ENCODE peak calls at places on chromosomes 12 and 14, in ten cellular contexts. B is RWPE2, Z is AG04450, J is ascending aorta, U is astrocyte of the cerebellum, V is pancreas, O is mammary epithelial cell, S is IMR-90, E is mesothelial cell of epicardium, H is progenitor cell of endocrine pancreas. X is an unnamed sample.

GRCh38 chr12:10584415-10584814 is 29.0 kb downstream of the MAGOHB start:
- DNase-seq in B (no peak), Z (no peak), J (no peak), U (no peak), V (no peak), O (no peak), S (peak; percentile 27), E (no peak), H (no peak), X (no peak)

GRCh38 chr12:13981296-13981962 is at the start of gene GRIN2B:
- DNase-seq in B (no peak), Z (no peak), J (no peak), U (no peak), V (no peak), O (no peak), S (no peak), E (no peak), H (no peak), X (no peak)

GRCh38 chr12:1932264-1932777 is 13.9 kb upstream of the CACNA2D4 start:
- DNase-seq in B (no peak), Z (no peak), J (peak; percentile 83), U (peak; percentile 81), V (no peak), O (no peak), S (no peak), E (no peak), H (no peak), X (no peak)

GRCh38 chr14:31937730-31938346 is 139.3 kb upstream of the ARHGAP5 start:
- DNase-seq in B (peak; percentile 84), Z (no peak), J (peak; percentile 73), U (no peak), V (no peak), O (peak; percentile 99), S (peak; percentile 86), E (no peak), H (no peak), X (no peak)

GRCh38 chr12:123799227-123799626 is 37.1 kb downstream of the DNAH10 start:
- DNase-seq in B (no peak), Z (no peak), J (no peak), U (no peak), V (no peak), O (no peak), S (no peak), E (no peak), H (no peak), X (no peak)

GRCh38 chr12:54439521-54440255 is 20.6 kb upstream of the ITGA5 start:
- DNase-seq in B (no peak), Z (peak; percentile 60), J (no peak), U (peak; percentile 68), V (no peak), O (peak; percentile 59), S (peak; percentile 86), E (no peak), H (no peak), X (no peak)

GRCh38 chr12:60415361-60415760 is 819.5 kb downstream of the SLC16A7 start:
- DNase-seq in B (no peak), Z (no peak), J (no peak), U (no peak), V (no peak), O (no peak), S (peak; percentile 74), E (no peak), H (no peak), X (no peak)

GRCh38 chr12:630656-631632 is 32.3 kb downstream of the NINJ2 start:
- DNase-seq in B (no peak), Z (no peak), J (peak; percentile 83), U (no peak), V (no peak), O (no peak), S (no peak), E (no peak), H (no peak), X (peak; percentile 41)

GRCh38 chr14:102351023-102351422 is 11.7 kb downstream of the CINP start:
- DNase-seq in B (no peak), Z (no peak), J (no peak), U (no peak), V (no peak), O (no peak), S (no peak), E (no peak), H (no peak), X (no peak)

GRCh38 chr12:98373982-98374381 is 141.4 kb upstream of the TMPO start:
- DNase-seq in B (no peak), Z (no peak), J (no peak), U (no peak), V (no peak), O (no peak), S (no peak), E (no peak), H (no peak), X (no peak)

GRCh38 chr14:92514844-92515509 is 1.4 kb downstream of the RIN3 start:
- DNase-seq in B (no peak), Z (no peak), J (no peak), U (no peak), V (no peak), O (no peak), S (no peak), E (no peak), H (no peak), X (no peak)

GRCh38 chr14:102066041-102066451 is 20.8 kb downstream of the HSP90AA1 start:
- DNase-seq in B (no peak), Z (no peak), J (no peak), U (no peak), V (no peak), O (no peak), S (no peak), E (no peak), H (no peak), X (no peak)

GRCh38 chr14:73521229-73521628 is 15.7 kb upstream of the ACOT1 start:
- DNase-seq in B (no peak), Z (no peak), J (no peak), U (no peak), V (no peak), O (no peak), S (no peak), E (no peak), H (no peak), X (no peak)

GRCh38 chr14:73524493-73524892 is 12.4 kb upstream of the ACOT1 start:
- DNase-seq in B (no peak), Z (no peak), J (no peak), U (no peak), V (no peak), O (no peak), S (no peak), E (no peak), H (no peak), X (no peak)

GRCh38 chr14:73526036-73526984 is 10.6 kb upstream of the ACOT1 start:
- DNase-seq in B (no peak), Z (no peak), J (no peak), U (no peak), V (peak; percentile 86), O (peak; percentile 57), S (peak; percentile 55), E (no peak), H (no peak), X (no peak)
- TF ChIP-seq CTCF in B (no peak), Z (no peak), J (no peak), U (no peak), V (no peak), O (no peak), S (no peak), E (no peak), H (no peak), X (no peak)

DNA sequence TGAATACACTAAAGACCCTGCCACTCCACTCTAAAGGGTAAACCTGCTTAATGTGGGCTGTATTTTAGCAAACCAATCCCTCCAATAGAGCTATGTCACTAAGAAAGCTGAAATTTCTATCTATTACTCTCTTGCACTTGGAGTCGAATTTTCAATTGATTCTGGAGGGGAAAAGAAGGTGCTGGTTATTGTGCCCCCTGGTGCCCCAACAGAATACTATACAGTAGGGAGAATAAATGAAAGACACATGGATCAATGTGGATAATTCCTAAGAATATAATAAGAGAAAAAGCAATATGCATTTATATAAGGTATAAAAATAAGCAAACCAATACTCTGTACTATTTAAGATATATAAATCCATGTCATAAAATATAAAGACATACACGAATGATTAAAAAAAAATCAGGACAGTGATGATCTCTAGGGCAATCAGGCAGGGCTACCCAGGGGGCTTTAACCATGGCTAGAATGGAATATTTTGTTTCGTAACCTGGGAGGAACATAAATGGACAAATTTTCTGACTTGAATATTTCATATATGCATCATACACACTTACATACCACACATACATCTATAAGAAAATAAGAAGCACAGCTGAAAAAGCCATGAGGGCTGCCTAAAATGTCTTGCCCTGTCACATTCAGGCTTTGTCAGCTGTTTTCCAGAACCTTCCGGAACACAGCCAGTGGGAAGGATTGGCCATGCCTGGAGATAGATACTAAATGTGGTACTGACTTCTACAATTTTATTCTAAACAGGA is 54.4 kb downstream of the EFCAB11 start:
- DNase-seq in B (no peak), Z (no peak), J (no peak), U (no peak), V (no peak), O (no peak), S (peak; percentile 49), E (no peak), H (no peak), X (no peak)
- TF ChIP-seq CTCF in B (peak; percentile 85), Z (peak; percentile 57), J (peak; percentile 37), U (peak; percentile 52), V (peak; percentile 13), O (peak; percentile 46), S (peak; percentile 56), E (no peak), H (peak; percentile 63), X (no peak)

GRCh38 chr12:95178136-95178535 is 39.1 kb downstream of the FGD6 start:
- DNase-seq in B (no peak), Z (no peak), J (no peak), U (no peak), V (no peak), O (no peak), S (no peak), E (no peak), H (no peak), X (no peak)
- TF ChIP-seq CTCF in B (no peak), Z (no peak), J (no peak), U (no peak), V (no peak), O (no peak), S (no peak), E (no peak), H (no peak), X (no peak)

GRCh38 chr12:47396902-47397663 is 308.7 kb downstream of the RPAP3 start:
- DNase-seq in B (no peak), Z (no peak), J (no peak), U (no peak), V (no peak), O (no peak), S (no peak), E (no peak), H (no peak), X (no peak)

GRCh38 chr12:47393403-47393790 is 312.4 kb downstream of the RPAP3 start:
- DNase-seq in B (no peak), Z (no peak), J (no peak), U (no peak), V (no peak), O (no peak), S (peak; percentile 20), E (no peak), H (no peak), X (no peak)

GRCh38 chr12:47400251-47400650 is 305.6 kb downstream of the RPAP3 start:
- DNase-seq in B (no peak), Z (no peak), J (no peak), U (no peak), V (no peak), O (peak; percentile 40), S (peak; percentile 44), E (no peak), H (no peak), X (no peak)

GRCh38 chr12:47394070-47394469 is 311.8 kb downstream of the RPAP3 start:
- DNase-seq in B (no peak), Z (no peak), J (no peak), U (no peak), V (no peak), O (no peak), S (no peak), E (no peak), H (no peak), X (no peak)

GRCh38 chr12:47397664-47398281 is 308.1 kb downstream of the RPAP3 start:
- DNase-seq in B (no peak), Z (no peak), J (no peak), U (peak; percentile 41), V (no peak), O (peak; percentile 74), S (peak; percentile 76), E (no peak), H (no peak), X (no peak)
- TF ChIP-seq CTCF in B (peak; percentile 63), Z (peak; percentile 52), J (no peak), U (peak; percentile 60), V (no peak), O (peak; percentile 77), S (peak; percentile 60), E (no peak), H (no peak), X (no peak)

X was measured in ovary.